ENCODE peak calls at places on chromosomes 2 and 18, in four cellular contexts. O, U, W and R are unnamed samples. For H3K4me1, the result is how much of the 10 kb centered on the place peaks cover.

GRCh38 chr2:4882421-4882820 is 809.8 kb upstream of the SOX11 start:
- DNase-seq in O (no peak), U (no peak), W (no peak), R (no peak)

GRCh38 chr2:33077841-33078240 is 131.1 kb downstream of the LTBP1 start:
- DNase-seq in O (no peak), U (no peak), W (no peak), R (no peak)

GRCh38 chr2:75098856-75099255 is 100.5 kb downstream of the TACR1 start:
- DNase-seq in O (peak), U (no peak), W (no peak), R (no peak)

GRCh38 chr18:44392933-44393332 is 287.8 kb upstream of the SETBP1 start:
- DNase-seq in O (peak), U (no peak), W (no peak), R (no peak)

GRCh38 chr2:37456479-37456878 is 112.0 kb downstream of the QPCT start:
- DNase-seq in O (no peak), U (no peak), W (no peak), R (no peak)

GRCh38 chr2:185284696-185285095 is 453.9 kb upstream of the FSIP2 start:
- DNase-seq in O (no peak), U (no peak), W (no peak), R (no peak)

GRCh38 chr18:48236822-48237221 is 172.4 kb downstream of the ZBTB7C start:
- DNase-seq in O (no peak), U (no peak), W (no peak), R (no peak)

GRCh38 chr2:184727813-184728212 is 129.5 kb downstream of the ZNF804A start:
- DNase-seq in O (no peak), U (no peak), W (no peak), R (no peak)

GRCh38 chr2:118974103-118974911 is 32.3 kb downstream of the MARCO start:
- DNase-seq in O (peak), U (peak), W (peak), R (no peak)

GRCh38 chr2:133739039-133739438 is 170.8 kb upstream of the NCKAP5 start:
- DNase-seq in O (no peak), U (no peak), W (no peak), R (no peak)

GRCh38 chr18:72544092-72544886 is at the start of gene CBLN2:
- DNase-seq in O (no peak), U (peak), W (no peak), R (no peak)

GRCh38 chr2:8452296-8452695 is 229.6 kb upstream of the ID2 start:
- DNase-seq in O (no peak), U (no peak), W (no peak), R (no peak)

DNA sequence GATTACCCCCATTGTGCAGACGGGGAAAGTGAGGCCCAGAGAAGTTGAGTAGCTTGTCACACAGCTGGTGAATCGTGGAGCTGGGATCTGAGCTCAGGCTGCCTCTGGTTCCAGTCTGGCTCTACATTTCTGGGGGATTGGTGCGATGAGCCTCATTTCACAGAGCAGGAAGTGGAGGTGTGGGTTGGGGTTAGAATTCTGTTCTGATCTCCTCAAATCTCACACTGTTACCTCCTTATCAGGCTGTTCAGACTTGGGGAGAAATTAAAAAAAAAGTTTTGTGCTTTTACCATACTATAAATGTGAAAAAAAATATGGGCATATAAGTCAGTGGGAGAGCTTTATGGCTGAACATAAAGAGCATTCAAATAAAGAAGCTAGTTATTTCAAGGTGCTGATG is 21.6 kb downstream of the SH3RF3 start:
- DNase-seq in O (no peak), U (no peak), W (no peak), R (no peak)
- H3K4me1 ChIP-seq in O (under half), U (under half), W (under half), R (under half)

GRCh38 chr2:232927041-232927792 is 57.2 kb downstream of the SNORC start:
- DNase-seq in O (no peak), U (no peak), W (no peak), R (no peak)
- H3K4me3 ChIP-seq in O (peak), U (no peak), W (peak), R (peak)

DNA sequence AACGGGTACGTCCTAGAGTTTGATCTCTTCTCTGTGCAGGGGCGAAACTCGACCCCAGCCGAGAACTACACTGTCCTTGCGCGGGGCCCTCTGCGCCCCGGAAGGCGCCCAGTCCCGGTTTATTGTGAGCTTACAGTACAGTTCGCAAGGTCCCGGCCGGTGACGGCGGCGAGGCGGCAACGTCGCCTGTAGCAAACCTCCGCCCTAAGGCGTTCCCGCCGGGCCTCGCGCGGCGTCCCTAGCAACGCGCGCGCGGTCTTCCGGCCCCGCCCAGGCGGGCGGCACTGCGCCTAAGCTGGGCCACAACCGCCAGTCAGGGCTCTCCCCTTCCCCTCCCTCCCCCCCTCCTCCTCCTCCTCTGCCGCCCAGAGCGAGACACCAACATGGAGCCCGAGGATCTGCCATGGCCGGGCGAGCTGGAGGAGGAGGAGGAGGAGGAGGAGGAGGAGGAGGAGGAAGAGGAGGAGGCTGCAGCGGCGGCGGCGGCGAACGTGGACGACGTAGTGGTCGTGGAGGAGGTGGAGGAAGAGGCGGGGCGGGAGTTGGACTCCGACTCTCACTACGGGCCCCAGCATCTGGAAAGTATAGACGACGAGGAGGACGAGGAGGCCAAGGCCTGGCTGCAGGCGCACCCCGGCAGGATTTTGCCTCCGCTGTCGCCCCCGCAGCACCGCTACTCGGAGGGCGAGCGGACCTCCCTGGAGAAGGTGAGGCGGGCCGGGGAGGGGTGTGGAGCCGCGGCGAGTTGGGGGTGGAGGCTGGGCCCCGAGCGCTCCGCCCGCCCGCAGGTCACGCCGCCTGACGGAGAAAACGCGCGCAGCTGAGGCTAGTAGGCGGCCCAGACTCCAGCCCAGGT is at the start of gene ALMS1:
- DNase-seq in O (peak), U (peak), W (peak), R (peak)
- TF ChIP-seq CTCF in O (no peak), U (no peak), W (no peak), R (peak)

GRCh38 chr18:26462304-26462703 is 86.0 kb downstream of the KCTD1 start:
- DNase-seq in O (no peak), U (no peak), W (no peak), R (no peak)
- H3K4me1 ChIP-seq in O (under half), U (under half), W (under half), R (under half)

DNA sequence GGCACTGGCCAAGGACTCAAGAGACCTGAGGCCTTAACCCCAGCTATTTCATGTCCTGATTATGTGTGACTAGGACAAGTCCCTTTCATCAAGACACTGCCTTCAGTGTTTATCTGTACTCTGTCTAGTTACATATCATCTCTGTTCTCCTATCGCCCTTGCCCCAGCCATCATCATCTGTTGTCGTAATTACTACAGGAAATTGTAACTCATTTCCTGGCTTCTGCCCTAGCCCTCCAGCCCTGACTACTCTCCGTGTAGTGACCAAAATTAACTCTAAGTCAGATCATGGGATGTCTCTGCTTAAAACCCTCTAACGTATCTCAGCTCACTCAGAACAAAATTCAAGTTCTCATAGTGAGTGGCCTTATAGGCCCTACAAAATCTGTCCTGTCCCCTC is 49.3 kb upstream of the LAPTM4A start:
- DNase-seq in O (no peak), U (no peak), W (no peak), R (no peak)
- H3K4me3 ChIP-seq in O (no peak), U (no peak), W (no peak), R (no peak)

DNA sequence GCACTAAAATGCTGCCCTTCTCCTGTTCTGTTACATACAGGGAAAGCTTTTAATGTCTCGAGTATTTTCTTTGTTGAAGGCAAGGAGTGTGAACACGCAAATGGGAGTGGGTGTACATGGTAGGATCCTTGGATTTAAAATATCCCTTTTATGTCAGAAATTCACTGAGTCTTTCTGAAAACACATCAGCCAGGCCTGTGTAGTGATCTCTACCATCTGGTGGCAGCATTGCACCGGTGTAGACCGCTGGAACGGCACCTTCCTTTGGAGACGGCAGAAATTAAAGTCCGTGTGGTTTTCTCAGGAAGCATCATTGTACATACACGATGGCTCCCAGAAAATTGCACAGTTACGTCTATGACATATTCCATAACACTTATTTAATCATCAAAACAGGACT is 515.8 kb downstream of the GALR1 start:
- DNase-seq in O (no peak), U (no peak), W (no peak), R (no peak)
- TF ChIP-seq CTCF in O (peak), U (peak), W (no peak), R (no peak)

GRCh38 chr2:241841181-241842066 is 17.3 kb downstream of the PDCD1 start:
- DNase-seq in O (no peak), U (no peak), W (no peak), R (no peak)

GRCh38 chr2:241842620-241843211 is 16.0 kb downstream of the PDCD1 start:
- DNase-seq in O (no peak), U (peak), W (peak), R (no peak)

GRCh38 chr2:241844066-241844728 is 14.5 kb downstream of the PDCD1 start:
- DNase-seq in O (no peak), U (peak), W (peak), R (no peak)

GRCh38 chr2:241843321-241844065 is 15.2 kb downstream of the PDCD1 start:
- DNase-seq in O (no peak), U (peak), W (no peak), R (no peak)

DNA sequence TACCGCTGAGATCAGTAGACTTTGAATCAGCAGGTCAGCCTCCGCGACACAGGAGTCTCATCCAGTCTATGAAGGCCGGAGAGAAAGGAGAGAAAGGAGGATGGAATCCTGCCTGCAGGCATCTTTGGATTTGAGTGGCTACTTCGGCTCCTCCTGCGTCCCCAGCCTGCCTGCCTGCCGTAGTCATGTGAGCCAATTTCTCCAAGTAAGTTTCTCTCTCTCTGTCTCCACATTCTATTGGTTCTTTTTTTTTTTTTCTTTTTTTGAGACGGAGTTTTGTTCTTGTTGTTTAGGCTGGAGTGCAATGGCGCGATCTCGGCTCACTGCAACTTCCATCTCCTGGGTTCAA is 16.7 kb downstream of the PDCD1 start:
- DNase-seq in O (no peak), U (no peak), W (no peak), R (no peak)
- H3K4me1 ChIP-seq in O (under half), U (under half), W (under half), R (under half)

GRCh38 chr2:236546561-236546961 is 23.1 kb upstream of the ACKR3 start:
- DNase-seq in O (no peak), U (no peak), W (no peak), R (no peak)
- H3K4me3 ChIP-seq in O (no peak), U (no peak), W (no peak), R (no peak)

DNA sequence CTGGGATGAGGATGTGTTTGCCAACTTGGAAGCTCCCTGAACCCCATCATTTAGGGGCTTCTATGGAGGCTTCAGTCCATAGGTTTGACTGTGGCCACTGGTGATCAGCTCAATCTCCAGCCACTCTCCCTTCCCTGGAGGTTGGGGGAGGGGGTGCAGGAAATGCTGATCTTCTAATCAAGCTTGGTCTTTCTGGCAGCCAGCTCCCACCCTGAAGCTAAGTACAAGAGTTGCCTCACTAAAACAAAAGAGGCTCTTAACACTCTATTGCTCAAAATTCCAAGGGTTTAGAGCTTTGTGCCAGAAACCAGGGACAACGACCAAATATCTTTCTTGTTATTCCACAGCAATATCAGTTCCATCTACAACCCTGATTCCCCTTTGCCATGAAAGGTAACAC is 19.4 kb upstream of the MPPE1 start:
- DNase-seq in O (no peak), U (no peak), W (no peak), R (no peak)
- TF ChIP-seq CTCF in O (no peak), U (no peak), W (no peak), R (no peak)